ENCODE peak calls at places on chromosomes 16 and 17, in seven cellular contexts. X is IMR-90, Z is H9, E is neuronal stem cell, G is mesendoderm, F is mesenchymal stem cell, B is trophoblast cell. N is an unnamed sample.

GRCh38 chr16:19718624-19718965 is 524 bp downstream of the IQCK start:
- DNase-seq in X (peak), Z (no peak), E (no peak), G (peak), F (peak), B (no peak), N (no peak)

GRCh38 chr16:89201467-89202377 is 1.4 kb upstream of the SLC22A31 start:
- DNase-seq in X (peak), Z (peak), E (peak), G (peak), F (peak), B (peak), N (peak)

GRCh38 chr16:85605912-85606841 is 6.9 kb upstream of the GSE1 start:
- DNase-seq in X (no peak), Z (no peak), E (no peak), G (no peak), F (no peak), B (no peak), N (peak)

GRCh38 chr16:12471383-12471782 is 332.3 kb downstream of the CPPED1 start:
- DNase-seq in X (no peak), Z (no peak), E (no peak), G (no peak), F (no peak), B (no peak), N (no peak)

GRCh38 chr17:28320215-28321061 is 1.4 kb downstream of the TMEM97 start:
- DNase-seq in X (no peak), Z (no peak), E (no peak), G (no peak), F (peak), B (no peak), N (no peak)

GRCh38 chr17:19020016-19020415 is 15.5 kb upstream of the FAM83G start:
- DNase-seq in X (no peak), Z (no peak), E (no peak), G (no peak), F (no peak), B (no peak), N (no peak)

GRCh38 chr16:10598157-10598556 is 17.8 kb upstream of the EMP2 start:
- DNase-seq in X (no peak), Z (no peak), E (no peak), G (no peak), F (no peak), B (no peak), N (no peak)

GRCh38 chr17:33561935-33562334 is 268.8 kb upstream of the ASIC2 start:
- DNase-seq in X (no peak), Z (no peak), E (no peak), G (no peak), F (no peak), B (no peak), N (no peak)

GRCh38 chr17:27491713-27492190 is 35.5 kb downstream of the KSR1 start:
- DNase-seq in X (no peak), Z (no peak), E (no peak), G (peak), F (no peak), B (no peak), N (no peak)

GRCh38 chr17:64707077-64707591 is 45.0 kb upstream of the SMURF2 start:
- DNase-seq in X (peak), Z (peak), E (no peak), G (peak), F (peak), B (peak), N (no peak)

GRCh38 chr17:82103588-82104451 is 5.8 kb upstream of the FASN start:
- DNase-seq in X (no peak), Z (peak), E (peak), G (peak), F (no peak), B (peak), N (no peak)

GRCh38 chr17:57894848-57895247 is 45.0 kb upstream of the MRPS23 start:
- DNase-seq in X (no peak), Z (no peak), E (no peak), G (no peak), F (no peak), B (no peak), N (no peak)

GRCh38 chr16:87828071-87828971 is 41.0 kb downstream of the SLC7A5 start:
- DNase-seq in X (no peak), Z (no peak), E (no peak), G (no peak), F (no peak), B (peak), N (no peak)
- H3K18ac ChIP-seq in X (no peak), Z (no peak), E (peak), G (no peak), F (no peak), B (no peak), N (peak)

DNA sequence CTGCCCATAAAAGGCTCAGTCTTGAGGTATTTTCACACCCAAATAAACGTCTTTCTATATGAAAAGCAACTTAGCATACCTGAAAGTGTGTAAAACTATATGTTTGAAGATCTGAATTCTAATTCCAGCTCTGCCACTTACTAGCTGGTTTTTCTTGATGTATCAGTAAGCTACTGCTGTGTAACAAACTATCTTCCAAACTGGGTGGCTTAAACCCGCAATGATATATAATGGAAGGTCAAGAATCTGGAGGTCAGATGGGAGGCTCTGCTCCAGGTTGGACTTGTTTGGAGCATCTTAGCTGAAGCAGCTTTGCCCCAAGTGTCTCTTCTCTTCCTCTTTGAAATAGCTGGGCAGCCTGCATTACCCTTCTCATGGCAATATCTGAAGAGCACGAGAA is 164.3 kb upstream of the IRX5 start:
- DNase-seq in X (no peak), Z (no peak), E (no peak), G (no peak), F (no peak), B (no peak), N (no peak)
- H3K18ac ChIP-seq in X (no peak), Z (no peak), E (no peak), G (no peak), F (no peak), B (no peak), N (no peak)

DNA sequence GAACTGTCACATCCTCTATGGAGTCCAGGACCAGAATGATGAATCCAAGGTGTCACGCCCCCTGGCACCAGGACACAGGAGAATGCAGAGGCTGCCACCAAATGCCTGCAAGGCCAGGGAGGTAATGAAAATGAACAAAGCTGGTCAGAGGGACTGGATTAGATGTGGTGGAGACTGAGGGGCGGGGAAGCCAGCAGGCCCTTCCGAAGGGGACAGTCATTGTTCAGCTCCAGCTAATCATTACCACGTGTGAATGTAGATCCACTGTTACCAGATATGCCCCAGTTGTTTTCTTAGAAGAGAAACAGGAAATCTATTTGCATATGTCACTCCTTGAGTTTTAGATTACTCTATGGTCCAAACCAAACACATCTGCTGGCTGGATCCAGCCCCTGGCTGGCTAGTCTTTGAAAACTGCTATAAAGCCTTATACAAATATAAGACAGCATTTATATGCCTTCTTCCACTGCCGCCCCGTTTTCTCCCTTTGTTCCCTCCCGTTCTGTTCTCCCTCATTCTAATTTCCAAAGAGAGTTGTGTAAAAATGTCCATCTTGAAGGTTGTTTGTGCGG is 14.4 kb downstream of the CRYM start:
- DNase-seq in X (peak), Z (no peak), E (no peak), G (peak), F (no peak), B (no peak), N (no peak)
- H3K18ac ChIP-seq in X (no peak), Z (no peak), E (no peak), G (no peak), F (no peak), B (no peak), N (no peak)

GRCh38 chr16:56945847-56946527 is 14.0 kb downstream of the HERPUD1 start:
- DNase-seq in X (no peak), Z (no peak), E (no peak), G (no peak), F (no peak), B (peak), N (no peak)
- H3K18ac ChIP-seq in X (no peak), Z (no peak), E (no peak), G (no peak), F (no peak), B (no peak), N (no peak)

DNA sequence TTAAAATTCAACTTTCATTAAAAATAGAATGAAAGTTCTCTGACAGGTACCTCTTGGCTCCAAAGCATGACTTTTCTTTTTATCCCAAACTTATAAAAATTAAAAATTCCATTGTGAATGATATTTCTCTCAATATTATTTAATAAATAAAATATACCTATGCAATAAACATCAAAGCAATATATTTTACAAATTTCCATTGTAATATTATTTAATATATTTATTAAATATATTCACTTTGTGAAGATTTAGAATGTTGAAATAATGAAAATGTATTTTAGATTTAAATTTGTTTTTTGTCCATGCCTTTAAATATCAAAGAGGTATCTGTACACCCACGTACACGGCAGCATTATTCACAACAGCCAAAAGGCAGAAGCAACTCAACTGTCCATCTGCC is 147.8 kb downstream of the CEP112 start:
- DNase-seq in X (no peak), Z (no peak), E (no peak), G (no peak), F (no peak), B (no peak), N (no peak)
- H3K18ac ChIP-seq in X (no peak), Z (no peak), E (no peak), G (no peak), F (no peak), B (no peak), N (no peak)

DNA sequence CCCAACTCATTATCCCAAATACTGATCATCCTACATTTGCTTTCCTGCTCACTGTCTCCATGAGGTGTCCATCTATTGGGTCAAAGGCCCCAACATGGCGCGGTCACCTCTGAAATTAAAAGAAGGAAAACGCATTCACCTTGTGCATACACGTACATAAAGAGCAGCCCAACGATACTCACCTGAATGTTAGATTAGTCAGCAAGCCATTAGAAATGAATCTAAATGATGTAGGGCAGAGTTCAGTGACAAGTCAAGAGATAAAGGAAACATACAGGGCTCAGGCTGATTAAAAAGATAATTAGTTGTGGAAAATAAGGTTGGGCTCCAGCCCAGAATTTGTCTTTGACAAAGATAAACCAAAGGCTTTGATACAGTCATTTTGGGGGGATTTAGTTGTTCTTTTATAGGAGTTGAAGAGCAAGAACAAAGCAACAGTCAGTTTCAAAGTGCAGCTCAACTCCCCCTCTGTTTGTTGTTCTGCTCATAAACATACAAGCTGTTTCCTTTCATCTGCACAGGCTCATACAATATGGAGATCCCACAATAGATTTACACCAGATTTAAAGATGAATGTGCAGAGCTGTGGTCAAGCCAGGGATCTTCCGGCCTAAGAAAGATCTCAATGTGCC is 21.1 kb downstream of the NXPH3 start:
- DNase-seq in X (no peak), Z (no peak), E (no peak), G (no peak), F (no peak), B (no peak), N (no peak)
- H3K18ac ChIP-seq in X (no peak), Z (no peak), E (no peak), G (no peak), F (no peak), B (no peak), N (no peak)

GRCh38 chr16:83270640-83271039 is 537.1 kb upstream of the HSBP1 start:
- DNase-seq in X (no peak), Z (no peak), E (no peak), G (no peak), F (no peak), B (no peak), N (no peak)
- H3K18ac ChIP-seq in X (no peak), Z (no peak), E (no peak), G (no peak), F (no peak), B (no peak), N (no peak)

DNA sequence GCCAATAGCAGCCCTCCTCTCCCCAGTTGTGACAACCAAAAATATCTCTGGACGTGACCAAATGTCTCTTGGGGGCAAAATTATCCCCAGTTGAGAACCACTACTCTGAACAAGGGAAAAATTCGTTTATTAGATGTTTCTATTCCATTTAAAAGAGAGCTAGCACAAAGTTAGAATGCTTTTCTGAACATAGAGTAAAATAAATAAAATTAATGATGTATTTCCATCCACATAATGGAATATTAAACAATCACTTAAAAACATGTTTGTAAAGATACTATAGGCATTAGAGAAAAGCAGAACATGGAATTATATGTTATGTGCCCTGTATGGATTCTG is 30.1 kb downstream of the SALL1 start:
- DNase-seq in X (no peak), Z (no peak), E (no peak), G (no peak), F (no peak), B (no peak), N (no peak)
- H3K18ac ChIP-seq in X (no peak), Z (no peak), E (no peak), G (no peak), F (no peak), B (no peak), N (no peak)

GRCh38 chr16:4442371-4442770 is 16.7 kb downstream of the DNAJA3 start:
- DNase-seq in X (no peak), Z (no peak), E (no peak), G (no peak), F (no peak), B (no peak), N (no peak)
- H3K18ac ChIP-seq in X (no peak), Z (no peak), E (no peak), G (no peak), F (no peak), B (no peak), N (no peak)